ENCODE peak calls at places on chromosomes 1 and 21, in six cellular contexts. A is cardiac fibroblast, Z is activated gamma-delta T cell, B is T-helper 17 cell, K is HS-5, Y is ELR. R is an unnamed sample.

GRCh38 chr1:99170516-99170915 is 93.8 kb upstream of the PLPPR4 start:
- DNase-seq in B (no peak), A (no peak), K (peak), Z (no peak), Y (peak), R (no peak)

GRCh38 chr21:41678944-41679343 is 87.9 kb downstream of the RIPK4 start:
- DNase-seq in K (peak), B (no peak), A (peak), Z (no peak), Y (peak), R (peak)

GRCh38 chr1:72357411-72357810 is 75.1 kb upstream of the NEGR1 start:
- DNase-seq in A (peak), Z (no peak), K (no peak), B (no peak), Y (peak), R (no peak)

GRCh38 chr1:17297991-17298390 is 10.0 kb upstream of the PADI4 start:
- DNase-seq in K (no peak), Y (no peak), B (no peak), Z (no peak), A (no peak), R (no peak)

GRCh38 chr1:20375563-20375962 is 84.9 kb downstream of the VWA5B1 start:
- DNase-seq in K (no peak), Y (peak), Z (no peak), A (no peak), B (no peak), R (no peak)

GRCh38 chr1:207910678-207911354 is at the start of gene CD34:
- DNase-seq in Y (peak), K (no peak), A (peak), Z (no peak), B (no peak), R (peak)

GRCh38 chr1:245380790-245381535 is 226.2 kb downstream of the KIF26B start:
- DNase-seq in Z (no peak), K (no peak), B (no peak), A (no peak), Y (no peak), R (no peak)

GRCh38 chr1:179588425-179589024 is 3.1 kb upstream of the TDRD5 start:
- DNase-seq in A (no peak), Z (no peak), K (no peak), Y (no peak), B (no peak), R (no peak)

GRCh38 chr1:12380316-12381249 is 150.8 kb downstream of the VPS13D start:
- DNase-seq in B (no peak), K (no peak), A (no peak), Y (no peak), Z (no peak), R (no peak)

GRCh38 chr21:42151148-42152074 is 67.5 kb upstream of the ABCG1 start:
- DNase-seq in B (no peak), Y (no peak), Z (no peak), A (no peak), K (no peak), R (no peak)

GRCh38 chr1:95353185-95353584 is 119.2 kb downstream of the RWDD3 start:
- DNase-seq in B (no peak), Z (no peak), K (no peak), Y (no peak), A (no peak), R (no peak)

GRCh38 chr1:27007909-27008582 is 4.6 kb downstream of the TENT5B start:
- DNase-seq in Y (no peak), K (no peak), A (peak), Z (no peak), B (no peak), R (no peak)

GRCh38 chr1:236888903-236889302 is 93.8 kb downstream of the MTR start:
- DNase-seq in Y (no peak), B (no peak), Z (no peak), A (peak), K (no peak), R (peak)

GRCh38 chr21:31310750-31311149 is 33.3 kb downstream of the TIAM1 start:
- DNase-seq in Y (no peak), B (no peak), Z (no peak), A (no peak), K (no peak), R (no peak)

GRCh38 chr1:32180186-32181060 is 948 bp downstream of the TXLNA start:
- DNase-seq in A (peak), Y (peak), B (no peak), K (no peak), Z (peak), R (peak)

GRCh38 chr1:107965112-107965991 is at the start of gene VAV3:
- DNase-seq in B (peak), K (peak), Y (peak), Z (peak), A (peak), R (peak)

GRCh38 chr1:17621691-17622090 is 82.2 kb downstream of the ARHGEF10L start:
- DNase-seq in B (no peak), Y (no peak), Z (no peak), A (no peak), K (no peak), R (no peak)

GRCh38 chr1:147824776-147825175 is 64.4 kb upstream of the GJA5 start:
- DNase-seq in B (no peak), A (no peak), K (no peak), Z (no peak), Y (no peak), R (no peak)

GRCh38 chr1:89451011-89451410 is 73.6 kb upstream of the LRRC8B start:
- DNase-seq in K (no peak), A (peak), B (no peak), Y (peak), Z (no peak), R (no peak)

GRCh38 chr1:58979085-58979484 is 195.2 kb upstream of the JUN start:
- DNase-seq in B (no peak), Y (no peak), Z (no peak), A (no peak), K (no peak), R (no peak)

GRCh38 chr1:226108935-226109828 is 46.7 kb downstream of the H3-3A start:
- DNase-seq in Y (no peak), Z (no peak), B (no peak), K (no peak), A (peak), R (peak)

GRCh38 chr1:186763107-186763506 is 65.6 kb upstream of the PLA2G4A start:
- DNase-seq in Z (no peak), K (no peak), A (peak), B (no peak), Y (peak), R (no peak)

GRCh38 chr21:35232545-35233176 is 183.6 kb upstream of the RUNX1 start:
- DNase-seq in B (no peak), K (peak), A (peak), Y (peak), Z (no peak), R (no peak)

GRCh38 chr1:184052194-184052559 is 647 bp downstream of the TSEN15 start:
- DNase-seq in Y (no peak), K (no peak), B (no peak), A (no peak), Z (no peak), R (no peak)

GRCh38 chr1:202221911-202222909 is 28.6 kb downstream of the LGR6 start:
- DNase-seq in A (no peak), Y (peak), B (no peak), K (no peak), Z (no peak), R (no peak)

GRCh38 chr21:39182484-39183271 is 573 bp downstream of the PSMG1 start:
- DNase-seq in K (peak), B (no peak), A (peak), Y (peak), Z (no peak), R (no peak)

GRCh38 chr1:194705123-194705522 is 1518.7 kb upstream of the B3GALT2 start:
- DNase-seq in B (no peak), Y (peak), Z (no peak), K (no peak), A (peak), R (no peak)

GRCh38 chr1:170674239-170674638 is 10.3 kb downstream of the PRRX1 start:
- DNase-seq in A (peak), Y (no peak), B (no peak), Z (no peak), K (no peak), R (no peak)

GRCh38 chr1:78157162-78157561 is 111.4 kb downstream of the GIPC2 start:
- DNase-seq in B (no peak), Z (no peak), Y (peak), K (peak), A (peak), R (no peak)

GRCh38 chr1:42282867-42283583 is 52.0 kb downstream of the FOXJ3 start:
- DNase-seq in K (peak), B (no peak), A (peak), Z (no peak), Y (peak), R (no peak)

GRCh38 chr1:111463029-111463683 is 10.6 kb upstream of the C1orf162 start:
- DNase-seq in A (peak), Y (peak), Z (no peak), B (no peak), K (no peak), R (no peak)

GRCh38 chr1:204565617-204566582 is 49.7 kb downstream of the MDM4 start:
- DNase-seq in K (peak), Z (no peak), Y (peak), B (peak), A (peak), R (no peak)

GRCh38 chr1:155184835-155185782 is 11.5 kb downstream of the TRIM46 start:
- DNase-seq in Y (no peak), A (no peak), K (no peak), Z (no peak), B (peak), R (no peak)

GRCh38 chr1:33763406-33763805 is 100.5 kb upstream of the HMGB4 start:
- DNase-seq in A (no peak), Y (peak), B (no peak), Z (no peak), K (peak), R (no peak)

GRCh38 chr21:46155514-46156377 is at the start of gene FTCD:
- DNase-seq in K (no peak), Z (no peak), Y (no peak), A (no peak), B (no peak), R (no peak)

GRCh38 chr1:207314836-207315235 is 6.6 kb upstream of the CD55 start:
- DNase-seq in B (no peak), K (no peak), Z (no peak), A (no peak), Y (no peak), R (no peak)

GRCh38 chr21:28239345-28239744 is 753.3 kb downstream of the LTN1 start:
- DNase-seq in Z (no peak), A (peak), Y (no peak), B (no peak), K (no peak), R (no peak)

GRCh38 chr1:207981976-207982375 is 71.1 kb upstream of the CD34 start:
- DNase-seq in A (no peak), K (no peak), Z (no peak), Y (peak), B (no peak), R (no peak)

GRCh38 chr1:168473164-168473563 is 70.6 kb downstream of the XCL2 start:
- DNase-seq in Y (no peak), B (no peak), A (no peak), Z (no peak), K (no peak), R (no peak)

R was measured in heart left ventricle.